ENCODE peak calls at places on chromosome 6, in ten cellular contexts. One of them, this sample, is unnamed.

GRCh38 chr6:134379086-134379485 is 61.2 kb upstream of the SGK1 start:
- DNase-seq in K562: no peak
- DNase-seq in fibroblast of pulmonary artery: no peak
- DNase-seq in HFF-Myc: no peak
- DNase-seq in uterus: no peak
- DNase-seq in fibroblast of lung: no peak
- DNase-seq in astrocyte of the spinal cord: no peak
- DNase-seq in cardiac muscle cell: no peak
- DNase-seq in neural progenitor cell: no peak
- DNase-seq in HCT116: peak
- DNase-seq in this sample: no peak

GRCh38 chr6:108565893-108566292 is 5.2 kb downstream of the FOXO3 start:
- DNase-seq in K562: no peak
- DNase-seq in fibroblast of pulmonary artery: peak
- DNase-seq in HFF-Myc: no peak
- DNase-seq in uterus: peak
- DNase-seq in fibroblast of lung: peak
- DNase-seq in astrocyte of the spinal cord: peak
- DNase-seq in cardiac muscle cell: peak
- DNase-seq in neural progenitor cell: no peak
- DNase-seq in HCT116: no peak
- DNase-seq in this sample: no peak

GRCh38 chr6:140915001-140915950 is 1217.4 kb upstream of the GJE1 start:
- DNase-seq in K562: no peak
- DNase-seq in fibroblast of pulmonary artery: no peak
- DNase-seq in HFF-Myc: no peak
- DNase-seq in uterus: no peak
- DNase-seq in fibroblast of lung: no peak
- DNase-seq in astrocyte of the spinal cord: no peak
- DNase-seq in cardiac muscle cell: no peak
- DNase-seq in neural progenitor cell: no peak
- DNase-seq in HCT116: no peak
- DNase-seq in this sample: no peak

GRCh38 chr6:159981591-159982245 is 12.8 kb downstream of the IGF2R start:
- DNase-seq in K562: no peak
- DNase-seq in fibroblast of pulmonary artery: peak
- DNase-seq in HFF-Myc: no peak
- DNase-seq in uterus: no peak
- DNase-seq in fibroblast of lung: peak
- DNase-seq in astrocyte of the spinal cord: peak
- DNase-seq in cardiac muscle cell: peak
- DNase-seq in neural progenitor cell: no peak
- DNase-seq in HCT116: no peak
- DNase-seq in this sample: no peak

GRCh38 chr6:56396435-56396834 is 149.1 kb upstream of the COL21A1 start:
- DNase-seq in K562: no peak
- DNase-seq in fibroblast of pulmonary artery: no peak
- DNase-seq in HFF-Myc: no peak
- DNase-seq in uterus: no peak
- DNase-seq in fibroblast of lung: no peak
- DNase-seq in astrocyte of the spinal cord: no peak
- DNase-seq in cardiac muscle cell: no peak
- DNase-seq in neural progenitor cell: no peak
- DNase-seq in HCT116: no peak
- DNase-seq in this sample: no peak

GRCh38 chr6:155001482-155001881 is 6.4 kb downstream of the TIAM2 start:
- DNase-seq in K562: no peak
- DNase-seq in fibroblast of pulmonary artery: peak
- DNase-seq in HFF-Myc: no peak
- DNase-seq in uterus: no peak
- DNase-seq in fibroblast of lung: peak
- DNase-seq in astrocyte of the spinal cord: peak
- DNase-seq in cardiac muscle cell: no peak
- DNase-seq in neural progenitor cell: no peak
- DNase-seq in HCT116: no peak
- DNase-seq in this sample: no peak

GRCh38 chr6:138442663-138443062 is 38.6 kb downstream of the HEBP2 start:
- DNase-seq in K562: no peak
- DNase-seq in fibroblast of pulmonary artery: no peak
- DNase-seq in HFF-Myc: no peak
- DNase-seq in uterus: no peak
- DNase-seq in fibroblast of lung: no peak
- DNase-seq in astrocyte of the spinal cord: no peak
- DNase-seq in cardiac muscle cell: no peak
- DNase-seq in neural progenitor cell: no peak
- DNase-seq in HCT116: no peak
- DNase-seq in this sample: no peak

GRCh38 chr6:25223421-25224052 is 55.6 kb upstream of the CARMIL1 start:
- DNase-seq in K562: peak
- DNase-seq in fibroblast of pulmonary artery: peak
- DNase-seq in HFF-Myc: no peak
- DNase-seq in uterus: peak
- DNase-seq in fibroblast of lung: peak
- DNase-seq in astrocyte of the spinal cord: peak
- DNase-seq in cardiac muscle cell: peak
- DNase-seq in neural progenitor cell: peak
- DNase-seq in HCT116: peak
- DNase-seq in this sample: no peak

DNA sequence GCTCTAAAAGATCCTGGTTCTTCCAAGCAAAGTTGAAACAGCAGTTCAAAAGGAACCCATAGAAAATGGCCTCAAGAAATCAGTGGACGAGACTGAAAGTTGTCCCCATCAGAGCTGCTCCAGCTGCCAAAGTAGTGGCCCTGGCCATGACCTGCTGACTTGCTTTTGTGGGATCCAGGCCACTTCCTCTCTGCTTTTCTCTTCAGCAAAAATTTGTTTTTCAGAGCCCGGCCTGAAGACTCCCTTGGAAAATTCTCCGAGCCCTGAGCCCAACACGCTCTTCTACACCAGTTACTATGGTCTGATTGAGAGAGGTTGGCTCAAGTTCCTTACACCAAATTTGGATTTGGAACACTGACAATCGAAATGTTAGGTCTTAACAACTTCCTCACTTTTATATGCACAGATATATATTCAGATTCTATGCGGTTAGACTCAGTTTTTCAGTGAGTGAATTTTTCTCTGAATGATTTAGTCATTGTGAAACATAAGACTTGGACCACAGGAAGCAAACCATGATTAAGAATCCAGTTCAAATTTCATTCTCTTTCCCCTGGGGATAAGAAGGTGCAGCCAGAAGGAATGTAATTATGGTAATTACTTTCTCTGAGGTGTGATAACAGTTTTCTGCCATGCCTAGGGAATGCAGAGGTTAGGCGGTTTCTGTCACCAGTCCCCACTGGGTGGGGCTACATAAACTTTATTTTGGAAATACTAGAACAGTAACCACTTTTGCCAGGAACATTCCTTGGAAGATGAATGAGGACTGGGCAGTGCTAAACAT is 365.3 kb downstream of the SYNE1 start:
- DNase-seq in K562: no peak
- DNase-seq in fibroblast of pulmonary artery: peak
- DNase-seq in HFF-Myc: no peak
- DNase-seq in uterus: peak
- DNase-seq in fibroblast of lung: peak
- DNase-seq in astrocyte of the spinal cord: peak
- DNase-seq in cardiac muscle cell: peak
- DNase-seq in neural progenitor cell: no peak
- DNase-seq in HCT116: no peak
- DNase-seq in this sample: peak
- TF ChIP-seq CTCF in K562: no peak
- TF ChIP-seq CTCF in fibroblast of pulmonary artery: no peak
- TF ChIP-seq CTCF in HFF-Myc: no peak
- TF ChIP-seq CTCF in uterus: no peak
- TF ChIP-seq CTCF in fibroblast of lung: no peak
- TF ChIP-seq CTCF in astrocyte of the spinal cord: no peak
- TF ChIP-seq CTCF in cardiac muscle cell: no peak
- TF ChIP-seq CTCF in neural progenitor cell: no peak
- TF ChIP-seq CTCF in HCT116: no peak
- TF ChIP-seq CTCF in this sample: no peak

DNA sequence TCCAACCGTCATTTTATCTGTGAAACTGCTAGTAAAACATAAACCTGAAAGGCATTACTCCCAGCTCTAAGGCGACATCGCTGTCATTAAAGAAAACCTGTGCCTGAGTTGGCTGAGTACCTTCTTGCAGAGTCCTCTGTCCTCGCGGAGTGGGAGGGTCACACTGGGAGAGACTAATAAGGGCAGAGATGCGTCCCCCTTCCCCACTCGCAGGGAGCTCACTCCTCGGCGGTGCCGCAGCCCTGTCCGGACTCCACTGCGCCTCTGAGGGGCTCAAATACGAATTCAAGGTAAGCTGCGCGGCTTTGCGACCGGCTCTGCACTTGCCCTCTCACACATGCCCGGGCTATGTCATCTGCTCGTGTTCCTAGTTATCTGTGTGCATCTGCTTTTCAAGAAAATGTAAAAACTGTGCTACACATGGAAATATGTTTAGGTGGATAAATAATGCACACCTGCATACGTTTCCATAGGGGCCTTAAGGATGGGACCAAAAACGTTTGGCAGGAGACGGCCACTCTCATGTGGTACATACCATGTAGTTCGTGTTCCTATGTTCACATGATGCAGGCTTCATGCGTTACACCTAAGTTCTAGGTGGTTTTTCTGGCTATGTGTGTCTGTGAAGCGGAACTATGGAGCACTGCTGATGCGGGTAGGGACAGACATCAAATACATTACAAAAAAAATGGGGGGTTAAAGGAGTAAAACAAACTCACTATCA is at the start of gene COL19A1:
- DNase-seq in K562: no peak
- DNase-seq in fibroblast of pulmonary artery: no peak
- DNase-seq in HFF-Myc: no peak
- DNase-seq in uterus: no peak
- DNase-seq in fibroblast of lung: no peak
- DNase-seq in astrocyte of the spinal cord: peak
- DNase-seq in cardiac muscle cell: no peak
- DNase-seq in neural progenitor cell: peak
- DNase-seq in HCT116: no peak
- DNase-seq in this sample: no peak
- H3K4me3 ChIP-seq in K562: peak
- H3K4me3 ChIP-seq in fibroblast of pulmonary artery: peak
- H3K4me3 ChIP-seq in HFF-Myc: peak
- H3K4me3 ChIP-seq in uterus: peak
- H3K4me3 ChIP-seq in fibroblast of lung: peak
- H3K4me3 ChIP-seq in astrocyte of the spinal cord: peak
- H3K4me3 ChIP-seq in cardiac muscle cell: peak
- H3K4me3 ChIP-seq in neural progenitor cell: peak
- H3K4me3 ChIP-seq in HCT116: no peak
- H3K4me3 ChIP-seq in this sample: peak

DNA sequence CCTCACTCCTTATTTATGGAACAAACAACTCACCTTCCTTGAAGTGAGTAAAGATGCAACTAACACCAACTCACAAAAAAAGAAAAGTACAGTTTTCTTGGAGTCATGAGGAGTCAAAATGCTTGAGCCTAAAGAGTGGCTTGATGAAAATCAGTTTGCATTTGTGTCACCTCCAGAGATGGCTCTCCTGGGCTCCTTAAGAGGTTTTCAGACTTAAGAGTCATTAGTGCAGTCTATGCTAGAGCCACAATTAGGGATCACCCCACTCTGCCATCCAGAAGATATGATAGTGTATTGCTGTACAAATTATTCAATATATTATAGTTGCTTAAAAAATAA is 11.9 kb upstream of the SNX9 start:
- DNase-seq in K562: no peak
- DNase-seq in fibroblast of pulmonary artery: no peak
- DNase-seq in HFF-Myc: no peak
- DNase-seq in uterus: no peak
- DNase-seq in fibroblast of lung: no peak
- DNase-seq in astrocyte of the spinal cord: no peak
- DNase-seq in cardiac muscle cell: no peak
- DNase-seq in neural progenitor cell: no peak
- DNase-seq in HCT116: no peak
- DNase-seq in this sample: no peak
- TF ChIP-seq CTCF in K562: no peak
- TF ChIP-seq CTCF in fibroblast of pulmonary artery: no peak
- TF ChIP-seq CTCF in HFF-Myc: no peak
- TF ChIP-seq CTCF in uterus: no peak
- TF ChIP-seq CTCF in fibroblast of lung: no peak
- TF ChIP-seq CTCF in astrocyte of the spinal cord: no peak
- TF ChIP-seq CTCF in cardiac muscle cell: no peak
- TF ChIP-seq CTCF in neural progenitor cell: no peak
- TF ChIP-seq CTCF in HCT116: no peak
- TF ChIP-seq CTCF in this sample: no peak

GRCh38 chr6:401239-401993 is 9.9 kb downstream of the IRF4 start:
- DNase-seq in K562: no peak
- DNase-seq in fibroblast of pulmonary artery: no peak
- DNase-seq in HFF-Myc: no peak
- DNase-seq in uterus: no peak
- DNase-seq in fibroblast of lung: no peak
- DNase-seq in astrocyte of the spinal cord: no peak
- DNase-seq in cardiac muscle cell: no peak
- DNase-seq in neural progenitor cell: no peak
- DNase-seq in HCT116: no peak
- DNase-seq in this sample: no peak

GRCh38 chr6:400815-401214 is 9.3 kb downstream of the IRF4 start:
- DNase-seq in K562: no peak
- DNase-seq in fibroblast of pulmonary artery: no peak
- DNase-seq in HFF-Myc: no peak
- DNase-seq in uterus: no peak
- DNase-seq in fibroblast of lung: no peak
- DNase-seq in astrocyte of the spinal cord: no peak
- DNase-seq in cardiac muscle cell: no peak
- DNase-seq in neural progenitor cell: no peak
- DNase-seq in HCT116: no peak
- DNase-seq in this sample: no peak

GRCh38 chr6:402901-403658 is 11.5 kb downstream of the IRF4 start:
- DNase-seq in K562: no peak
- DNase-seq in fibroblast of pulmonary artery: no peak
- DNase-seq in HFF-Myc: no peak
- DNase-seq in uterus: no peak
- DNase-seq in fibroblast of lung: no peak
- DNase-seq in astrocyte of the spinal cord: no peak
- DNase-seq in cardiac muscle cell: no peak
- DNase-seq in neural progenitor cell: no peak
- DNase-seq in HCT116: no peak
- DNase-seq in this sample: no peak

GRCh38 chr6:403659-404655 is 12.4 kb downstream of the IRF4 start:
- DNase-seq in K562: no peak
- DNase-seq in fibroblast of pulmonary artery: no peak
- DNase-seq in HFF-Myc: no peak
- DNase-seq in uterus: no peak
- DNase-seq in fibroblast of lung: no peak
- DNase-seq in astrocyte of the spinal cord: no peak
- DNase-seq in cardiac muscle cell: no peak
- DNase-seq in neural progenitor cell: no peak
- DNase-seq in HCT116: no peak
- DNase-seq in this sample: no peak

DNA sequence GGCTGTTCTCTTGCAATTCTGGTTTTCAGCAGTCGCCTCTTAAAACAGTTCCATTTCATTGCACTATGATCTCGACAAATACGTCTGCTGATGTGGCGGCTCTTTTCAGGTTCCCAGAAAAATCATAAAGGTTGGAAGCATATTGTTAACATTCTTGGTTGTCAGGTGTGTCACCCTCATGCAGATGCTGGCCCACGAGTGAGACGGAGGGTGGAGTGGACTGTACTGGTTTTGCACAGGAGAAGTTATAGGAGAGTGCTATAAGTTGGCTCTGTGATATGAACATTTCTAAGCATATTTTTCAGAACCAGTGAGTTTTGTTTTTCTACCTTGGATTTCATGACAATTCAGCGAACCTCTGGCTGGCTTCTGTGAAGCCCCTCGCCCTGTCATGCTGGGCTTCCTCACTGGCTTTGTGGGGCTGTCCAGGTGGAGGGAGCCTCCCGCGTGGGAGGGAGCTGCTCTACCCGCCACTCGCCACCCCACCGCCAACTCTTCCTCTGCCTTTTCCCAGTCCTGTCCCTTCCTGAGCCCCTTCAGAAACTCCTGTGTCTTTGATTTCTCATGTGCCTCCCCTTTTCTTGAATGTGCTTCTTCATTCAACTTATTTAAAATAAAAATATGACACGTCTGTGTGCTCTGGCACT is 10.6 kb downstream of the IRF4 start:
- DNase-seq in K562: no peak
- DNase-seq in fibroblast of pulmonary artery: no peak
- DNase-seq in HFF-Myc: no peak
- DNase-seq in uterus: no peak
- DNase-seq in fibroblast of lung: no peak
- DNase-seq in astrocyte of the spinal cord: no peak
- DNase-seq in cardiac muscle cell: no peak
- DNase-seq in neural progenitor cell: no peak
- DNase-seq in HCT116: no peak
- DNase-seq in this sample: no peak
- H3K4me3 ChIP-seq in K562: no peak
- H3K4me3 ChIP-seq in fibroblast of pulmonary artery: no peak
- H3K4me3 ChIP-seq in HFF-Myc: no peak
- H3K4me3 ChIP-seq in uterus: no peak
- H3K4me3 ChIP-seq in fibroblast of lung: no peak
- H3K4me3 ChIP-seq in astrocyte of the spinal cord: no peak
- H3K4me3 ChIP-seq in cardiac muscle cell: no peak
- H3K4me3 ChIP-seq in neural progenitor cell: no peak
- H3K4me3 ChIP-seq in HCT116: no peak
- H3K4me3 ChIP-seq in this sample: no peak